ENCODE peak calls at places on chromosome 4, in eight cellular contexts. One of them, this sample, is unnamed.

GRCh38 chr4:81625422-81626417 is 154.0 kb upstream of the RASGEF1B start:
- DNase-seq in NCI-H1092: no peak
- DNase-seq in mucosa of gallbladder: no peak
- DNase-seq in central memory CD4-positive, alpha-beta T cell: no peak
- DNase-seq in activated gamma-delta T cell treated with Interleukin-2 at 50 U/mL for 16 hours: no peak
- DNase-seq in NCI-H446 treated with DMSO at 0.1 percent for 48 hours: no peak
- DNase-seq in ELF-1: no peak
- DNase-seq in HepG2: no peak
- DNase-seq in this sample: no peak

GRCh38 chr4:663046-663437 is 11.0 kb downstream of the ATP5ME start:
- DNase-seq in HepG2: no peak
- DNase-seq in mucosa of gallbladder: no peak
- DNase-seq in ELF-1: no peak
- DNase-seq in NCI-H446 treated with DMSO at 0.1 percent for 48 hours: no peak
- DNase-seq in NCI-H1092: no peak
- DNase-seq in activated gamma-delta T cell treated with Interleukin-2 at 50 U/mL for 16 hours: no peak
- DNase-seq in central memory CD4-positive, alpha-beta T cell: no peak
- DNase-seq in this sample: no peak

GRCh38 chr4:24778427-24779225 is 16.7 kb upstream of the SOD3 start:
- DNase-seq in NCI-H1092: no peak
- DNase-seq in HepG2: no peak
- DNase-seq in ELF-1: no peak
- DNase-seq in activated gamma-delta T cell treated with Interleukin-2 at 50 U/mL for 16 hours: no peak
- DNase-seq in central memory CD4-positive, alpha-beta T cell: no peak
- DNase-seq in mucosa of gallbladder: peak
- DNase-seq in NCI-H446 treated with DMSO at 0.1 percent for 48 hours: no peak
- DNase-seq in this sample: no peak

GRCh38 chr4:56360071-56360470 is 27.2 kb downstream of the AASDH start:
- DNase-seq in activated gamma-delta T cell treated with Interleukin-2 at 50 U/mL for 16 hours: no peak
- DNase-seq in NCI-H446 treated with DMSO at 0.1 percent for 48 hours: no peak
- DNase-seq in HepG2: no peak
- DNase-seq in NCI-H1092: no peak
- DNase-seq in ELF-1: no peak
- DNase-seq in central memory CD4-positive, alpha-beta T cell: no peak
- DNase-seq in mucosa of gallbladder: no peak
- DNase-seq in this sample: no peak

GRCh38 chr4:186920486-186920885 is 196.8 kb upstream of the FAT1 start:
- DNase-seq in HepG2: no peak
- DNase-seq in mucosa of gallbladder: no peak
- DNase-seq in central memory CD4-positive, alpha-beta T cell: no peak
- DNase-seq in ELF-1: no peak
- DNase-seq in NCI-H1092: no peak
- DNase-seq in activated gamma-delta T cell treated with Interleukin-2 at 50 U/mL for 16 hours: no peak
- DNase-seq in NCI-H446 treated with DMSO at 0.1 percent for 48 hours: no peak
- DNase-seq in this sample: no peak

GRCh38 chr4:42315231-42315630 is 82.1 kb upstream of the SHISA3 start:
- DNase-seq in activated gamma-delta T cell treated with Interleukin-2 at 50 U/mL for 16 hours: no peak
- DNase-seq in HepG2: no peak
- DNase-seq in central memory CD4-positive, alpha-beta T cell: no peak
- DNase-seq in mucosa of gallbladder: no peak
- DNase-seq in NCI-H446 treated with DMSO at 0.1 percent for 48 hours: no peak
- DNase-seq in NCI-H1092: no peak
- DNase-seq in ELF-1: no peak
- DNase-seq in this sample: no peak

GRCh38 chr4:24956763-24957162 is 43.9 kb upstream of the CCDC149 start:
- DNase-seq in ELF-1: no peak
- DNase-seq in activated gamma-delta T cell treated with Interleukin-2 at 50 U/mL for 16 hours: no peak
- DNase-seq in HepG2: no peak
- DNase-seq in NCI-H446 treated with DMSO at 0.1 percent for 48 hours: no peak
- DNase-seq in central memory CD4-positive, alpha-beta T cell: no peak
- DNase-seq in mucosa of gallbladder: no peak
- DNase-seq in NCI-H1092: no peak
- DNase-seq in this sample: no peak

GRCh38 chr4:183149968-183150539 is 51.0 kb downstream of the WWC2 start:
- DNase-seq in NCI-H446 treated with DMSO at 0.1 percent for 48 hours: no peak
- DNase-seq in NCI-H1092: no peak
- DNase-seq in central memory CD4-positive, alpha-beta T cell: no peak
- DNase-seq in HepG2: no peak
- DNase-seq in activated gamma-delta T cell treated with Interleukin-2 at 50 U/mL for 16 hours: no peak
- DNase-seq in mucosa of gallbladder: no peak
- DNase-seq in ELF-1: no peak
- DNase-seq in this sample: no peak

GRCh38 chr4:113064244-113064643 is 14.8 kb downstream of the ANK2 start:
- DNase-seq in mucosa of gallbladder: no peak
- DNase-seq in ELF-1: peak
- DNase-seq in NCI-H1092: peak
- DNase-seq in HepG2: peak
- DNase-seq in NCI-H446 treated with DMSO at 0.1 percent for 48 hours: no peak
- DNase-seq in central memory CD4-positive, alpha-beta T cell: no peak
- DNase-seq in activated gamma-delta T cell treated with Interleukin-2 at 50 U/mL for 16 hours: no peak
- DNase-seq in this sample: no peak

GRCh38 chr4:139223682-139224317 is 46.8 kb upstream of the ELF2 start:
- DNase-seq in NCI-H446 treated with DMSO at 0.1 percent for 48 hours: peak
- DNase-seq in HepG2: no peak
- DNase-seq in NCI-H1092: no peak
- DNase-seq in central memory CD4-positive, alpha-beta T cell: no peak
- DNase-seq in mucosa of gallbladder: no peak
- DNase-seq in ELF-1: no peak
- DNase-seq in activated gamma-delta T cell treated with Interleukin-2 at 50 U/mL for 16 hours: no peak
- DNase-seq in this sample: no peak

GRCh38 chr4:143352052-143352451 is 15.4 kb downstream of the GAB1 start:
- DNase-seq in NCI-H446 treated with DMSO at 0.1 percent for 48 hours: peak
- DNase-seq in NCI-H1092: peak
- DNase-seq in HepG2: no peak
- DNase-seq in activated gamma-delta T cell treated with Interleukin-2 at 50 U/mL for 16 hours: no peak
- DNase-seq in ELF-1: no peak
- DNase-seq in mucosa of gallbladder: no peak
- DNase-seq in central memory CD4-positive, alpha-beta T cell: no peak
- DNase-seq in this sample: no peak

GRCh38 chr4:11623726-11624037 is 195.0 kb upstream of the HS3ST1 start:
- DNase-seq in ELF-1: peak
- DNase-seq in HepG2: no peak
- DNase-seq in NCI-H1092: peak
- DNase-seq in central memory CD4-positive, alpha-beta T cell: no peak
- DNase-seq in mucosa of gallbladder: peak
- DNase-seq in NCI-H446 treated with DMSO at 0.1 percent for 48 hours: no peak
- DNase-seq in activated gamma-delta T cell treated with Interleukin-2 at 50 U/mL for 16 hours: no peak
- DNase-seq in this sample: no peak

GRCh38 chr4:11628093-11628725 is 199.5 kb upstream of the HS3ST1 start:
- DNase-seq in HepG2: no peak
- DNase-seq in mucosa of gallbladder: no peak
- DNase-seq in NCI-H446 treated with DMSO at 0.1 percent for 48 hours: no peak
- DNase-seq in ELF-1: no peak
- DNase-seq in activated gamma-delta T cell treated with Interleukin-2 at 50 U/mL for 16 hours: no peak
- DNase-seq in NCI-H1092: no peak
- DNase-seq in central memory CD4-positive, alpha-beta T cell: no peak
- DNase-seq in this sample: no peak

GRCh38 chr4:154475800-154476199 is 15.8 kb downstream of the DCHS2 start:
- DNase-seq in NCI-H1092: no peak
- DNase-seq in HepG2: no peak
- DNase-seq in NCI-H446 treated with DMSO at 0.1 percent for 48 hours: no peak
- DNase-seq in activated gamma-delta T cell treated with Interleukin-2 at 50 U/mL for 16 hours: no peak
- DNase-seq in mucosa of gallbladder: no peak
- DNase-seq in central memory CD4-positive, alpha-beta T cell: no peak
- DNase-seq in ELF-1: no peak
- DNase-seq in this sample: no peak

GRCh38 chr4:26441110-26441509 is 49.2 kb downstream of the CCKAR start:
- DNase-seq in NCI-H1092: no peak
- DNase-seq in HepG2: peak
- DNase-seq in ELF-1: no peak
- DNase-seq in NCI-H446 treated with DMSO at 0.1 percent for 48 hours: no peak
- DNase-seq in central memory CD4-positive, alpha-beta T cell: no peak
- DNase-seq in mucosa of gallbladder: peak
- DNase-seq in activated gamma-delta T cell treated with Interleukin-2 at 50 U/mL for 16 hours: no peak
- DNase-seq in this sample: no peak

GRCh38 chr4:38470708-38471262 is 193.2 kb upstream of the KLF3 start:
- DNase-seq in NCI-H446 treated with DMSO at 0.1 percent for 48 hours: no peak
- DNase-seq in activated gamma-delta T cell treated with Interleukin-2 at 50 U/mL for 16 hours: no peak
- DNase-seq in ELF-1: no peak
- DNase-seq in HepG2: no peak
- DNase-seq in mucosa of gallbladder: no peak
- DNase-seq in central memory CD4-positive, alpha-beta T cell: no peak
- DNase-seq in NCI-H1092: no peak
- DNase-seq in this sample: no peak

GRCh38 chr4:11263208-11263607 is 165.5 kb downstream of the HS3ST1 start:
- DNase-seq in ELF-1: no peak
- DNase-seq in central memory CD4-positive, alpha-beta T cell: no peak
- DNase-seq in activated gamma-delta T cell treated with Interleukin-2 at 50 U/mL for 16 hours: no peak
- DNase-seq in NCI-H446 treated with DMSO at 0.1 percent for 48 hours: no peak
- DNase-seq in mucosa of gallbladder: no peak
- DNase-seq in NCI-H1092: no peak
- DNase-seq in HepG2: no peak
- DNase-seq in this sample: no peak